ENCODE peak calls at places on chromosome 1, in five cellular contexts. T is GM12865; N is Jurkat, Clone E6-1; B is gastrocnemius medialis; I is hepatocyte. E is an unnamed sample.

GRCh38 chr1:16718908-16719533 is 21.3 kb upstream of the RNU1-4 start:
- DNase-seq in T (peak; percentile 2), N (no peak), B (no peak), I (peak; percentile 7), E (peak; percentile 61)

GRCh38 chr1:58583496-58583895 is 6.4 kb upstream of the TACSTD2 start:
- DNase-seq in T (peak; percentile 38), N (no peak), B (no peak), I (no peak), E (no peak)

GRCh38 chr1:230868736-230869385 is 540 bp upstream of the C1orf198 start:
- DNase-seq in T (peak; percentile 31), N (peak; percentile 6), B (peak; percentile 70), I (peak; percentile 77), E (peak; percentile 60)

GRCh38 chr1:108142773-108143394 is 57.3 kb downstream of the SLC25A24 start:
- DNase-seq in T (no peak), N (no peak), B (no peak), I (no peak), E (no peak)

GRCh38 chr1:207841318-207841717 is 69.6 kb downstream of the CD34 start:
- DNase-seq in T (no peak), N (no peak), B (no peak), I (no peak), E (no peak)

GRCh38 chr1:5745776-5746610 is 246.2 kb downstream of the NPHP4 start:
- DNase-seq in T (peak; percentile 75), N (peak; percentile 45), B (peak; percentile 17), I (peak; percentile 89), E (peak; percentile 65)

GRCh38 chr1:58209578-58209977 is 336.9 kb downstream of the OMA1 start:
- DNase-seq in T (no peak), N (no peak), B (no peak), I (no peak), E (no peak)

GRCh38 chr1:3625151-3625907 is 514 bp downstream of the TPRG1L start:
- DNase-seq in T (peak; percentile 29), N (no peak), B (no peak), I (peak; percentile 83), E (no peak)

GRCh38 chr1:234893725-234894630 is 234.7 kb downstream of the TOMM20 start:
- DNase-seq in T (peak; percentile 71), N (peak; percentile 67), B (no peak), I (no peak), E (no peak)

GRCh38 chr1:54459714-54460113 is 53.5 kb upstream of the SSBP3 start:
- DNase-seq in T (no peak), N (peak; percentile 64), B (no peak), I (no peak), E (no peak)

GRCh38 chr1:227789042-227789880 is 26.2 kb upstream of the PRSS38 start:
- DNase-seq in T (no peak), N (no peak), B (peak; percentile 38), I (no peak), E (no peak)

GRCh38 chr1:197674286-197674685 is 101.0 kb downstream of the DENND1B start:
- DNase-seq in T (no peak), N (no peak), B (no peak), I (no peak), E (no peak)

GRCh38 chr1:180365039-180365438 is 135.0 kb downstream of the LHX4 start:
- DNase-seq in T (peak; percentile 25), N (no peak), B (no peak), I (no peak), E (no peak)

GRCh38 chr1:201137579-201138310 is 10.8 kb upstream of the ASCL5 start:
- DNase-seq in T (no peak), N (no peak), B (peak; percentile 55), I (peak; percentile 69), E (peak; percentile 90)

GRCh38 chr1:16013220-16013907 is 4.5 kb downstream of the HSPB7 start:
- DNase-seq in T (peak; percentile 26), N (no peak), B (peak; percentile 93), I (peak; percentile 92), E (peak; percentile 77)

GRCh38 chr1:35675773-35676172 is 34.4 kb upstream of the PSMB2 start:
- DNase-seq in T (no peak), N (no peak), B (no peak), I (no peak), E (no peak)

GRCh38 chr1:8870605-8871538 is 7.6 kb downstream of the ENO1 start:
- DNase-seq in T (no peak), N (no peak), B (no peak), I (peak; percentile 43), E (no peak)

GRCh38 chr1:227225715-227226346 is 92.5 kb downstream of the CDC42BPA start:
- DNase-seq in T (no peak), N (no peak), B (no peak), I (no peak), E (no peak)

GRCh38 chr1:155061381-155062150 is 2.0 kb upstream of the EFNA4 start:
- DNase-seq in T (peak; percentile 96), N (peak; percentile 95), B (peak; percentile 74), I (peak; percentile 92), E (peak; percentile 95)

GRCh38 chr1:16138772-16139221 is 17.1 kb downstream of the EPHA2 start:
- DNase-seq in T (no peak), N (no peak), B (no peak), I (no peak), E (peak; percentile 62)

GRCh38 chr1:47755368-47755990 is 241.7 kb downstream of the TRABD2B start:
- DNase-seq in T (peak; percentile 70), N (peak; percentile 31), B (no peak), I (no peak), E (peak; percentile 68)

GRCh38 chr1:31593770-31594632 is 17.7 kb downstream of the TINAGL1 start:
- DNase-seq in T (peak; percentile 83), N (peak; percentile 73), B (peak; percentile 59), I (peak; percentile 87), E (peak; percentile 84)

GRCh38 chr1:54571803-54572202 is 23.8 kb downstream of the ACOT11 start:
- DNase-seq in T (no peak), N (no peak), B (no peak), I (no peak), E (no peak)

GRCh38 chr1:202619528-202619927 is 90.7 kb downstream of the SYT2 start:
- DNase-seq in T (no peak), N (no peak), B (no peak), I (no peak), E (no peak)

GRCh38 chr1:51843948-51844347 is 34.6 kb downstream of the NRDC start:
- DNase-seq in T (peak; percentile 28), N (no peak), B (no peak), I (no peak), E (no peak)

GRCh38 chr1:112359961-112360767 is 35.9 kb upstream of the CTTNBP2NL start:
- DNase-seq in T (no peak), N (no peak), B (peak; percentile 67), I (peak; percentile 70), E (peak; percentile 83)

GRCh38 chr1:203675596-203676347 is 49.1 kb downstream of the ATP2B4 start:
- DNase-seq in T (peak; percentile 9), N (peak; percentile 86), B (no peak), I (no peak), E (no peak)

GRCh38 chr1:230321341-230321740 is 104.8 kb downstream of the PGBD5 start:
- DNase-seq in T (no peak), N (no peak), B (no peak), I (no peak), E (no peak)

GRCh38 chr1:93779540-93780121 is 98.0 kb upstream of the BCAR3 start:
- DNase-seq in T (no peak), N (no peak), B (no peak), I (no peak), E (no peak)

E was measured in right cardiac atrium.